ENCODE peak calls at places on chromosomes 6 and 20, in four cellular contexts. One of them, this sample, is unnamed.

GRCh38 chr6:11190625-11191245 is 41.7 kb downstream of the NEDD9 start:
- DNase-seq in breast epithelium: no peak
- DNase-seq in CD8-positive, alpha-beta memory T cell: no peak
- DNase-seq in spleen: no peak
- DNase-seq in this sample: no peak

GRCh38 chr20:54438166-54438565 is 37.2 kb upstream of the DOK5 start:
- DNase-seq in breast epithelium: no peak
- DNase-seq in CD8-positive, alpha-beta memory T cell: no peak
- DNase-seq in spleen: no peak
- DNase-seq in this sample: no peak

GRCh38 chr20:18533491-18533890 is 25.8 kb downstream of the SEC23B start:
- DNase-seq in CD8-positive, alpha-beta memory T cell: no peak
- DNase-seq in spleen: no peak
- DNase-seq in breast epithelium: no peak
- DNase-seq in this sample: no peak

GRCh38 chr6:139156571-139156970 is 21.7 kb downstream of the HECA start:
- DNase-seq in spleen: no peak
- DNase-seq in CD8-positive, alpha-beta memory T cell: no peak
- DNase-seq in breast epithelium: no peak
- DNase-seq in this sample: no peak

GRCh38 chr20:24773751-24774201 is 175.3 kb upstream of the CST7 start:
- DNase-seq in breast epithelium: peak; percentile 20
- DNase-seq in spleen: peak; percentile 45
- DNase-seq in CD8-positive, alpha-beta memory T cell: no peak
- DNase-seq in this sample: no peak

GRCh38 chr6:75489025-75489424 is 4.6 kb downstream of the FILIP1 start:
- DNase-seq in spleen: no peak
- DNase-seq in breast epithelium: no peak
- DNase-seq in CD8-positive, alpha-beta memory T cell: no peak
- DNase-seq in this sample: no peak

GRCh38 chr6:37965964-37966676 is 146.6 kb downstream of the ZFAND3 start:
- DNase-seq in CD8-positive, alpha-beta memory T cell: no peak
- DNase-seq in spleen: no peak
- DNase-seq in breast epithelium: no peak
- DNase-seq in this sample: no peak

GRCh38 chr6:73323323-73323722 is 30.8 kb downstream of the DPPA5 start:
- DNase-seq in CD8-positive, alpha-beta memory T cell: no peak
- DNase-seq in spleen: no peak
- DNase-seq in breast epithelium: no peak
- DNase-seq in this sample: no peak

DNA sequence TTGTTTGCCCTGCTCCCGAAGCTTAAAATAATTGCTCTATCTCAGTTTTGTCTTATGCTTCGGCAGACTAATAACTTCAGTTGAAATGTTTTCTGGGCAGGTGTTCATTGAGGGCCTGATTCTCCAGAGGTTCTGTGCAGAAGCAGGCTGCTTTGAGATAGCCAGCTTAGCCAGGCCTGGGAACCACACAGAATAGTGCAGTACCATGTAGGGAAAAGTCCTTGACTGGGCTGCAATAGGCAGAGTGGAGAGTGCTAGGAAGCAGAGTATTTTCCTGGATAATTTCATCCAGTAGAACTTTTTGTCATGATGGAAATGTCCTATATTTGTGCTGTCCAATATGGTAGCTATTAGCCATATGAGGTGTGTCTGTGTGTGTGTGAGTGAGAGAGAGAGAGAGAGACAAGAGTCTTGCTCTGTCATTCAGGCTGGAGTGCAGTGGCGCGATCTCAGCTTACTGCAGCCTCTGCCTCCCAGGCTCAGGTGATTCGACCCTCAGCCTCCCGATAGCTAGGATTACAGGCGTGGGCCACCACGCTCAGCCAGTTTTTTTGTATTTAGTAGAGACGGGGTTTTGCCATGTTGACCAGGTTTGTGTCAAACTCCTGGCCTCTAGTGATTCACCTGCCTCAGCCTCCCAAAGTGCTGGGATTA is 15.9 kb downstream of the TOP1 start:
- DNase-seq in breast epithelium: no peak
- DNase-seq in CD8-positive, alpha-beta memory T cell: no peak
- DNase-seq in spleen: no peak
- DNase-seq in this sample: no peak
- H3K4me1 ChIP-seq in breast epithelium: peaks cover 19% of the 10 kb centered on the region
- H3K4me1 ChIP-seq in CD8-positive, alpha-beta memory T cell: peaks cover 80% of the 10 kb centered on the region
- H3K4me1 ChIP-seq in spleen: peaks cover 91% of the 10 kb centered on the region
- H3K4me1 ChIP-seq in this sample: peaks cover 46% of the 10 kb centered on the region

DNA sequence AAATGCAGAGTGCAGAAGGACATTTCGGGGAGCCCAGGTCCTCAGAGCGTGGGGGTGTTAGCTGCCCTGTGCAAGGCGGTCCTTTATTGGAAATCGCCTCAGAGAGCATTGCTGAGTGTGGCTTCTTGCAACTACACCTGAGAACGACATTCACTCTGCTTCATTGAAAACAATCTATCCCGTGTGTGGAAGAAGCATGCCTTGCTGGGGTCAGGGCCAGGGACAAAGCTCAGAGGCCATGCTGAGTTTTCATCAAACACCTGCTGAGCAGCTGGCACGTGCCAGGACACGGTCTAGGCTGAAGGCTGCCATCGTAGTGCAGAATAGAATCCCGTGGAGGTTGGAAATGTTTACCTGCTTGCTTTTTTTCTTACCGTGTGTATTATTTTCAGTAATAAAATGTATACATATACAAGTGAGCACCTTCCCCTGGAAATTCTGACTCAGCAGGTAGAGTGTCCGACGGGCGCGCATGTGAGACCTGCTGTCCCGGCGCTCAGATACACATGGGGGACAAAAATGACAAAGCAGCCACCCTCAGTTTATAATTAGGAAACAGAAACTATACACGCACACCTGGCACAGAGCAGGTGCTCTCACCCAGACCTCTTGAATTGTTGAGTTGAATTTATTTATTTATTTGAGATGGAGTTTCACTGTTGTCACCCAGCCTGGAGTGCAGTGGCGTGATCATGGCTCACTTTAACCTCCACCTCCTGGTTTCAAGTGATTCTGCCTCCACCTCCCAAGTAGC is 180.2 kb downstream of the ZDHHC14 start:
- DNase-seq in breast epithelium: no peak
- DNase-seq in spleen: no peak
- DNase-seq in CD8-positive, alpha-beta memory T cell: no peak
- DNase-seq in this sample: no peak
- H3K4me1 ChIP-seq in breast epithelium: no peaks in the 10 kb centered on the region
- H3K4me1 ChIP-seq in spleen: peaks cover 74% of the 10 kb centered on the region
- H3K4me1 ChIP-seq in CD8-positive, alpha-beta memory T cell: peaks cover 21% of the 10 kb centered on the region
- H3K4me1 ChIP-seq in this sample: no peaks in the 10 kb centered on the region

GRCh38 chr20:48716086-48716485 is 111.7 kb downstream of the PREX1 start:
- DNase-seq in spleen: peak; percentile 89
- DNase-seq in breast epithelium: no peak
- DNase-seq in CD8-positive, alpha-beta memory T cell: peak; percentile 52
- DNase-seq in this sample: peak; percentile 76
- H3K4me1 ChIP-seq in spleen: peaks cover 100% of the 10 kb centered on the region
- H3K4me1 ChIP-seq in breast epithelium: no peaks in the 10 kb centered on the region
- H3K4me1 ChIP-seq in CD8-positive, alpha-beta memory T cell: peaks cover 67% of the 10 kb centered on the region
- H3K4me1 ChIP-seq in this sample: no peaks in the 10 kb centered on the region

GRCh38 chr6:35034411-35035171 is 106.5 kb downstream of the TCP11 start:
- DNase-seq in breast epithelium: no peak
- DNase-seq in CD8-positive, alpha-beta memory T cell: no peak
- DNase-seq in spleen: no peak
- DNase-seq in this sample: no peak
- H3K4me1 ChIP-seq in breast epithelium: no peaks in the 10 kb centered on the region
- H3K4me1 ChIP-seq in CD8-positive, alpha-beta memory T cell: no peaks in the 10 kb centered on the region
- H3K4me1 ChIP-seq in spleen: peaks cover 66% of the 10 kb centered on the region
- H3K4me1 ChIP-seq in this sample: no peaks in the 10 kb centered on the region

This sample was measured in RWPE2.